ENCODE peak calls at places on chromosome 19, in five cellular contexts. K, J, S, W and E are unnamed samples. For H3K4me1, the result is how much of the 10 kb centered on the place peaks cover.

GRCh38 chr19:1473424-1473851 is 5.6 kb downstream of the C19orf25 start:
- DNase-seq in J (no peak), S (no peak), K (no peak), W (no peak), E (no peak)

GRCh38 chr19:17063412-17063811 is 11.8 kb downstream of the HAUS8 start:
- DNase-seq in J (no peak), S (no peak), W (no peak), K (no peak), E (no peak)

GRCh38 chr19:9644472-9644871 is 23.4 kb upstream of the ZNF561 start:
- DNase-seq in W (no peak), K (no peak), S (no peak), J (no peak), E (no peak)

GRCh38 chr19:3095375-3096191 is 1.4 kb downstream of the GNA11 start:
- DNase-seq in W (peak), K (no peak), S (peak), J (no peak), E (no peak)

GRCh38 chr19:10784257-10784656 is 51.8 kb downstream of the TMED1 start:
- DNase-seq in J (no peak), K (no peak), W (no peak), S (no peak), E (no peak)

GRCh38 chr19:43675269-43675879 is 5.4 kb upstream of the PLAUR start:
- DNase-seq in J (no peak), W (peak), S (no peak), K (peak), E (peak)

GRCh38 chr19:32178841-32179410 is 166.5 kb upstream of the ZNF507 start:
- DNase-seq in K (no peak), J (no peak), W (no peak), S (no peak), E (no peak)

GRCh38 chr19:33621811-33622504 is at the start of gene CHST8:
- DNase-seq in S (peak), J (peak), W (peak), K (no peak), E (peak)

GRCh38 chr19:33819496-33819874 is 22.8 kb downstream of the KCTD15 start:
- DNase-seq in S (peak), W (no peak), K (no peak), J (no peak), E (no peak)

GRCh38 chr19:7925171-7925837 is 631 bp downstream of the CTXN1 start:
- DNase-seq in W (peak), K (peak), J (peak), S (peak), E (peak)

GRCh38 chr19:7196721-7197168 is 97.5 kb downstream of the INSR start:
- DNase-seq in J (no peak), S (no peak), W (peak), K (peak), E (no peak)

GRCh38 chr19:48502720-48503018 is 9.0 kb downstream of the LMTK3 start:
- DNase-seq in K (no peak), W (no peak), J (no peak), S (no peak), E (no peak)

GRCh38 chr19:11005521-11005920 is 44.7 kb downstream of the SMARCA4 start:
- DNase-seq in W (no peak), K (no peak), S (no peak), J (no peak), E (no peak)

GRCh38 chr19:45276284-45276687 is 25.2 kb downstream of the MARK4 start:
- DNase-seq in W (peak), K (peak), S (no peak), J (peak), E (no peak)

GRCh38 chr19:1441677-1442438 is 3.7 kb downstream of the RPS15 start:
- DNase-seq in S (no peak), J (no peak), W (no peak), K (no peak), E (no peak)

GRCh38 chr19:29678484-29679106 is 13.3 kb downstream of the PLEKHF1 start:
- DNase-seq in W (peak), J (no peak), S (no peak), K (peak), E (no peak)

GRCh38 chr19:28549680-28550277 is 663.2 kb downstream of the UQCRFS1 start:
- DNase-seq in W (no peak), S (no peak), J (no peak), K (no peak), E (peak)

GRCh38 chr19:1884291-1884718 is 991 bp downstream of the ABHD17A start:
- DNase-seq in S (no peak), K (no peak), W (peak), J (no peak), E (peak)

GRCh38 chr19:4431808-4432674 is 25.6 kb downstream of the UBXN6 start:
- DNase-seq in S (no peak), W (no peak), J (no peak), K (no peak), E (no peak)
- H3K4me3 ChIP-seq in S (no peak), W (no peak), J (no peak), K (no peak), E (no peak)

GRCh38 chr19:50158577-50158976 is 4.5 kb downstream of the IZUMO2 start:
- DNase-seq in K (no peak), J (no peak), W (no peak), S (no peak), E (no peak)
- TF ChIP-seq EZH2 in K (no peak), J (no peak), W (no peak), S (no peak), E (no peak)

GRCh38 chr19:46374526-46375475 is 27.9 kb downstream of the PPP5C start:
- DNase-seq in J (no peak), S (no peak), K (no peak), W (no peak), E (no peak)
- H3K4me1 ChIP-seq in J (under half), S (under half), K (under half), W (half or more), E (under half)

GRCh38 chr19:38684078-38684861 is 36.8 kb downstream of the ACTN4 start:
- DNase-seq in S (no peak), K (peak), W (peak), J (peak), E (peak)

GRCh38 chr19:38682195-38682867 is 34.9 kb downstream of the ACTN4 start:
- DNase-seq in J (no peak), S (no peak), K (no peak), W (no peak), E (no peak)

GRCh38 chr19:38684862-38685665 is 37.6 kb downstream of the ACTN4 start:
- DNase-seq in J (no peak), K (no peak), W (no peak), S (peak), E (no peak)

GRCh38 chr19:38682872-38683392 is 35.5 kb downstream of the ACTN4 start:
- DNase-seq in S (no peak), W (no peak), K (no peak), J (no peak), E (no peak)

DNA sequence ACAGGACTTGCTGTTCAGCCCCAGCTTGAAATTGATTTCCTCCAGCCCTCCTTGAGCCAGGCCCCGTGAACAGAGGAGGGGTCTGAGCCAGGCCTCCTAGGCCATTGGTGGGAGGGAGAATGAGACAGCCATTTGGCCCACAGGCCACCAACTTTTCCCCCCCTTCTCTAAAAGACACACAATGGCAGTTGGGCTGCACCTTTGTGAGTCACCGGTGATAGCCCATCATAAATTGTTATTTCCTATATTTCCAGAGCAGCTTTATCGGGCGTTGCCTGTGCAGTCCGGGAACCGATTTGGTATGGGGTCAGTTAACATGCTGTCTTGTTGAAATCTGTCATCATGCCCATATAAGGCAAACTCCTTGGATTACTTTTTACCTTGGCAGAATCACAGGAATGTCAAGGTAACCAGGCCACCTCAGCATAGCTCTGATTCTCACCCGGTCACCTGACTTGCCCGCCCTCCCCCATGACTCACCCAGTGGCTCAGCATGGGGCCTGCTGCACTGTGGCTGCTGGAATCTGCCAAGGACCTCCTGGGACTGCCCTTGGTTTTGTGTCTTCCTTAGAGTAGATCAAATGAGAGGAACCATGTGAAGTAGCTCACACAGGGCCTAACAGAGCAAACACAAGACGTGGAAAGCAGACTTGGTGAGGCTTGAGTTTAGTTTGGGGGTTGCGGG is 36.1 kb downstream of the ACTN4 start:
- DNase-seq in J (peak), K (peak), S (peak), W (peak), E (peak)
- H3K4me3 ChIP-seq in J (no peak), K (no peak), S (no peak), W (peak), E (no peak)

GRCh38 chr19:13932911-13933393 is 5.3 kb downstream of the PODNL1 start:
- DNase-seq in K (no peak), S (no peak), W (no peak), J (no peak), E (no peak)

GRCh38 chr19:13937479-13938360 is 497 bp downstream of the PODNL1 start:
- DNase-seq in J (no peak), K (no peak), W (peak), S (peak), E (no peak)

GRCh38 chr19:13935765-13936486 is 2.3 kb downstream of the PODNL1 start:
- DNase-seq in S (peak), J (no peak), W (no peak), K (no peak), E (no peak)

GRCh38 chr19:13934785-13935109 is 3.5 kb downstream of the PODNL1 start:
- DNase-seq in J (no peak), W (no peak), S (no peak), K (no peak), E (no peak)

GRCh38 chr19:13938361-13939027 is at the start of gene PODNL1:
- DNase-seq in K (peak), W (peak), S (peak), J (no peak), E (no peak)
- TF ChIP-seq EZH2 in K (no peak), W (no peak), S (no peak), J (no peak), E (no peak)

DNA sequence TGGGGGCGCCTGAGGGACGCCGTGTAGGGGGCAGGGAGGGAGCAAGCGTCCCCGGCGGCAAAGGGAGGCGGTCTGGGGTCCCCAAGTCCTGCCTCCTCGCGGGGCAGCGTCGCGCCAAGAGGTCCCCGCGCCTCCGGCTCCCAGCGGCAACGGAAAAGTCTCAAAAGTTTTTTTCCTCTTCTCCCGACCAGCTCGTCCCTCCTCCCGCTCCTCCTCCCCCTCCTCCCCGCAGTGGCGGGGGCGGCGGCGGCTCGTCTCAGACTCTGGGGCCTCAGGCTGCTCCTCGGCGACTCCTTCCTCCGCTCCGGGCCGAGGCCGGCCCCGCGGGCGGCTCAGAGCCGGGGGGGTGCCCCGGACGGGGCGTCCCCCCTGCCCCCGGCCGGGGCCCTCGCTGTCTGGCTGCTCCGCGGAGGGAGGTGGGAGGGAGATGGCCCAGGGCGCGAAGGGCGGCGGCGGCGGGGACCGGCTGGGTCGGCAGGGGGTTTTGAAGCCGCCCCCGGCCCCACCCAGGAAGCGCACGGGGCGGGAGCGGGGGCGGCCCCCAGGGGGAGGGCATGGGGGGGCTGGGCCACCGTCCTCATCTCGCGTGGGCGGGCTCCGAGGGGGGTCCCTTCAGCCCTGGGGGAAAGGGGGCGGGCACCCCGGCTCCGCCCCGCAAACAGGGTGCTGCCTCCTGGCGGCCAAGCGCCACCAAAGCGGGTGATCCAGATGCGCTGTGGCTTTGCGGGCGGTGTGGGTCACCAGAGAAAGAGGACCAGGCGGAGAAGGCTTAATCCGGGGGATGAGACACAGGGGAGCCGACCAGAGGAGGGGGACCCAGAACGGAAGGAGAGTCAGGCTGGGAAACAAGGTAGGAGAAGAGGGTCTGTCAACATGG is at the start of gene TGFB1:
- DNase-seq in K (peak), J (peak), S (peak), W (peak), E (peak)
- H3K4me1 ChIP-seq in K (under half), J (under half), S (under half), W (under half), E (under half)

DNA sequence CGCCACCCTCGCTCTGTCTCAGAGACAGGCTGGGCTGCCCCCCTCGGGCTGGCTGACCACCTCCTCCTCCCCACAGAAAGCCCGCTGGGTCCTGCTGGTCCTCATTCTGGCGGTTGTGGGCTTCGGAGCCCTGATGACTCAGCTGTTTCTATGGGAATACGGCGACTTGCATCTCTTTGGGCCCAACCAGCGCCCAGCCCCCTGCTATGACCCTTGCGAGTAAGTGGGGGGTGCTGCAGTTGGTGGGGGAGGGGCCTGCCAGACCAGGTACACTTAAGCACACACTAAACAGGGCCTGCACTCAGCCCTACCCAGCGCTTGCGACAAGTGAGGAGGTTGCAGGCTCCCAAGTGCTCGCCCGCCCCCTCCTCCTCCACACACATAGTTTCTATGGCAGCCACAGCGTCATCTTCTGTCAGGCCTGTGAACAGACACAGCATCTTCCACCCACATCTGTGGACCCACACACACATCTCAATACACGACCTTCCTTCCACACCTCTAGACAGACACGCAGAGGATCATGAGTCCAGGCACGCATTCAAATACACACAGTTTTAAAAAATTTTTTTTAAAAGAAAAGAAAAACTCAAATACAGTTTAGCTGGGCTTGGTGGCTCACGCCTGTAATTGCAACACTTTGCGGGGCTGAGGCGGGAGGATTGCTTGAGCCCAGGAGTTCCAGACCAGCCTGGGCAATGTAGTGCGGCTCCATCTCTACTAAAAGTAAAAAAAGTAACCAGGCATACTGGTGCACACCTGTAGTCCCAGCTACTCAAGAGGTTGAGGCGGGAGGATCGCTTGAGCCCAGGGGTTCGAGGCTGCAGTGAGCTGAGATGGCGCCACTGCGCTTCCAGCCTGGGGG is 18.4 kb downstream of the PLD3 start:
- DNase-seq in S (peak), J (peak), W (no peak), K (peak), E (no peak)
- H3K4me3 ChIP-seq in S (peak), J (peak), W (no peak), K (no peak), E (no peak)

GRCh38 chr19:55544776-55545439 is 435 bp downstream of the SBK3 start:
- DNase-seq in W (no peak), K (no peak), J (no peak), S (no peak), E (no peak)
- TF ChIP-seq EZH2 in W (no peak), K (no peak), J (no peak), S (no peak), E (no peak)